ENCODE peak calls at places on chromosomes 3 and 15, in seven cellular contexts. T is heart left ventricle; U is GM23248; O is keratinocyte; P is endothelial cell of umbilical vein; H is hepatocyte; Y is CD4-positive, CD25-positive, alpha-beta regulatory T cell. C is an unnamed sample.

GRCh38 chr3:146163584-146163983 is 2.6 kb upstream of the PLOD2 start:
- DNase-seq in T (no peak), P (peak; percentile 75), H (no peak), O (peak; percentile 41), U (peak; percentile 89), Y (no peak), C (no peak)

GRCh38 chr3:169668081-169668956 is 4.8 kb upstream of the MECOM start:
- DNase-seq in P (peak; percentile 79), H (peak; percentile 62), U (peak; percentile 42), T (peak; percentile 29), O (no peak), Y (no peak), C (no peak)

GRCh38 chr3:5250467-5251195 is 63.1 kb downstream of the EDEM1 start:
- DNase-seq in T (no peak), U (peak; percentile 41), H (no peak), O (no peak), Y (no peak), P (no peak), C (no peak)

GRCh38 chr3:17320266-17320665 is 422.2 kb downstream of the TBC1D5 start:
- DNase-seq in H (no peak), O (no peak), U (peak; percentile 20), P (no peak), Y (no peak), T (no peak), C (no peak)

GRCh38 chr15:61654918-61655317 is 405.3 kb downstream of the VPS13C start:
- DNase-seq in H (peak; percentile 21), T (no peak), P (no peak), Y (no peak), U (no peak), O (no peak), C (no peak)

GRCh38 chr3:42663581-42664442 is 10.3 kb downstream of the ZBTB47 start:
- DNase-seq in Y (no peak), P (no peak), U (no peak), H (no peak), O (no peak), T (peak; percentile 20), C (no peak)

GRCh38 chr15:55268054-55268695 is 21.4 kb downstream of the RAB27A start:
- DNase-seq in Y (no peak), P (no peak), O (no peak), T (no peak), H (no peak), U (no peak), C (no peak)

GRCh38 chr3:10528046-10528445 is 22.7 kb upstream of the ATP2B2 start:
- DNase-seq in P (no peak), Y (no peak), O (no peak), U (no peak), T (peak; percentile 4), H (no peak), C (no peak)

GRCh38 chr15:57529748-57530147 is 62.0 kb upstream of the MYZAP start:
- DNase-seq in T (no peak), U (no peak), O (no peak), Y (no peak), H (no peak), P (no peak), C (no peak)

GRCh38 chr3:14416453-14416852 is 14.0 kb downstream of the SLC6A6 start:
- DNase-seq in Y (no peak), P (no peak), H (no peak), U (no peak), T (no peak), O (no peak), C (no peak)
- H3K27ac ChIP-seq in Y (no peak overlapping the region), P (no peak overlapping the region), H (no peak overlapping the region), U (no peak overlapping the region), T (no peak overlapping the region), O (no peak overlapping the region), C (no peak overlapping the region)

DNA sequence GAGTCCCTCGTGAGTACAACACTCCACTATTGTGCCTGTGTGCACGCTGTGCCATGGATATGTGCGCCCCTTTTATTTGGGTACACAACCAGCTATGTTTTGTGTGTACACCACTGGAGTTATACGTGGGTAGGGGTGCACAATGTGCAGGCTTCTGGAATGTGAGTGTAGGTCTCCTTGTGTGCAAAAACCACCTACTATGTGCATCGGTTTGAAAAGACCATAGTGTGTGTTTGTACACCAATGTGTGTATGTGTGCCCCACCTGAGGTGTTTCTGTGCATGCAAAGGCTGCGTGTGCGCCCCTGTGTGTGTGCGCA is 86.4 kb upstream of the ALDH1L1 start:
- DNase-seq in O (no peak), T (no peak), U (no peak), Y (no peak), H (no peak), P (no peak), C (no peak)
- H3K27ac ChIP-seq in O (no peak overlapping the region), T (peak overlapping the region; percentile 85), U (peak overlapping the region; percentile 78), Y (no peak overlapping the region), H (peak overlapping the region; percentile 82), P (no peak overlapping the region), C (peak overlapping the region; percentile 71)

DNA sequence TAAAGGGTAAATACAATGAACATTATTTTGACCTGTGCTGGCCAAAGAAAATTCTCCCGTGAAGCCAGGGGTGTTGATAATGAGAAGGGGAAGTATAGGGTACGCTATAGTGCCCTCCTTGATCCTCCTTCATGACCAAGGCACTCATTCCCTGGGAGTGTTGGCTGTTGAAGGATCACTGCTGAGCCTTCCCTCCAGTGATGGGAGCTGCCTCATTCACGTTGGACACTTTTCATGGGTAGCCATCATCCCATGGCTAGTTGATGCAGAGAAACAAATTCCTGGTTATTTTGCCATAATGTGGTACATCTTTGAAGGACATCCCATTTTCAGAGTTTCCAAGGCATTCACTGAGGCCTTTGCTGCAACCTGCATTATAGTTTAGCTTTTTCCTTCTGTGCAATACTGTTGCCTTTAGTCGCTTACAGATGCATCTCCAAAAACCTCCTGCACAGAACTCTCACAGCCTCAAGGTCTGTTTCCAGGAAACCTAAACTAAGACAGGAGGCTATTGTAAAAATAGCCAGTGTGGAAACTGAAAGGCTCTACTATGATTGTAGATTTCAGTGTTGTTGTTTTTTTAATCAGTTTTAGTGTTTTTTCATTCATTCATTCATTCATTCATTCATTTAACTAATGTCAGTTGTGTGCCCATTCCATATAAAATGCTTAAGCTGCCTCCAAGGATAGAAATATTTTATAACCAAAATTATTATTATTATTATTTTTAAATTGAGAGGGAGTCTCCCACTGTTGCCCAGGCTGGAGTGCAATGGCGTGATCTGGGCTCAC is 40.8 kb downstream of the TGFBR2 start:
- DNase-seq in H (no peak), O (no peak), Y (no peak), P (no peak), T (no peak), U (no peak), C (no peak)
- H3K27ac ChIP-seq in H (no peak overlapping the region), O (no peak overlapping the region), Y (no peak overlapping the region), P (no peak overlapping the region), T (no peak overlapping the region), U (peak overlapping the region; percentile 41), C (peak overlapping the region; percentile 31)

GRCh38 chr3:53122933-53123305 is 7.3 kb downstream of the RFT1 start:
- DNase-seq in T (no peak), P (no peak), U (no peak), Y (no peak), O (no peak), H (no peak), C (no peak)
- H3K27ac ChIP-seq in T (no peak overlapping the region), P (no peak overlapping the region), U (no peak overlapping the region), Y (no peak overlapping the region), O (no peak overlapping the region), H (no peak overlapping the region), C (no peak overlapping the region)

DNA sequence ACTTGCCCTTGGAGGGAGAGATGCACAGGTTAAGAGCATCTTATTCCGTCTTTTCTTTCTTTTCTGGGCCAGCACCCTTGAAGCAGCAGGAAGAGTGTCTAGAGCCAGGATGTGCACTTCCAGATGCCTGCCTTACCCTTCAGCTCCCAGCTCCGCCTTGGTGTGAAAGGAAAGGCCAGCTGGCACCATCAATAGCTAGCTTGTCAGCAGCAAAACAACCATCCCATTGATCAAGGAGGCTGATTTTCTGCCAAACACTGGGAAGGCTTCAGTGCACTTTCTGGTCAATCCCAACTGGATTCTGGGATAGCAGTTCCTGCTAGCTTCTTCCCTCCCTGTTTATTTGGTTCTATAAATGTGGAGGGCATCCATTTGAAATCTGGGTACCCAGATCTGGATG is 110.9 kb upstream of the GALNT15 start:
- DNase-seq in U (no peak), Y (no peak), O (no peak), H (no peak), T (no peak), P (no peak), C (peak; percentile 64)
- H3K27ac ChIP-seq in U (no peak overlapping the region), Y (no peak overlapping the region), O (no peak overlapping the region), H (no peak overlapping the region), T (no peak overlapping the region), P (no peak overlapping the region), C (peak overlapping the region; percentile 94)

DNA sequence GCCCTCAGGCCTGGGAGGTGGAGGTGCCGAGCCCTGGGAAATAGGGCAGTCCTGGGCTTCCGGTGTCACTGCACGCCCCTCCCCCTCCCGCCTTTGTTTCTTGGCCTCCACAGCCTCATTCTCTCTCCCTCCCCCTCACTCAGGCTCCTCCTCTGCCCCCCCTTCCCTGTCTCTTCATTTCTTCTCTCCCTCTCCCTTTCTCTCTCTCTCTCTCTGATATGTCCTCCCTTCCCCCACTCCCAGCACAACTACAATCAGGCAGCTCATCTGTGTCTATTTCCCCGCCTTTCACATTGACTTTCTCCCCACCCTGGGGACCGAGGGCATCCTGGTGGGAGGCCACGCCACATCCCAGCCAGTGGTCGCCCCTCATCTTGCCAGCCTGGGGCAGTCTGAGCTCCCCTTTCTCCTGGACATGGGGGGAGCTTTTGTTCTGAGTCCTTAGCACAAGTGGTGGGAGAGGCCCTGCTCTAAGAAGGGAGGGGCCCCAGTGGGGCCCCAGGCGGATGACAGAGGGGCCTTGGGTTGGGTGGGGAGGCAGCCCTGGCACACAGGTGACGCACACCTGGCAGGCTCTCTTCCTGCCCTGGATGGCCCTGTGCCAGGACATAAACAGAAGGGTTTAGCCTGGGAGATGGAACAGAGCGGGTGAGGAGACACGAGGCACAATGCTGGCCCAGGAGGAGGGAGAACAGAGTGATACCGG is 40.1 kb downstream of the IDH2 start:
- DNase-seq in U (no peak), H (peak; percentile 44), T (peak; percentile 69), Y (peak; percentile 41), P (no peak), O (peak; percentile 92), C (no peak)
- H3K27ac ChIP-seq in U (no peak overlapping the region), H (peak overlapping the region; percentile 65), T (peak overlapping the region; percentile 40), Y (peak overlapping the region; percentile 82), P (no peak overlapping the region), O (peak overlapping the region; percentile 92), C (peak overlapping the region; percentile 77)

GRCh38 chr3:8856031-8856430 is 86.6 kb upstream of the OXTR start:
- DNase-seq in H (no peak), T (no peak), Y (no peak), O (no peak), P (no peak), U (no peak), C (no peak)
- H3K27ac ChIP-seq in H (no peak overlapping the region), T (no peak overlapping the region), Y (no peak overlapping the region), O (no peak overlapping the region), P (no peak overlapping the region), U (no peak overlapping the region), C (no peak overlapping the region)

DNA sequence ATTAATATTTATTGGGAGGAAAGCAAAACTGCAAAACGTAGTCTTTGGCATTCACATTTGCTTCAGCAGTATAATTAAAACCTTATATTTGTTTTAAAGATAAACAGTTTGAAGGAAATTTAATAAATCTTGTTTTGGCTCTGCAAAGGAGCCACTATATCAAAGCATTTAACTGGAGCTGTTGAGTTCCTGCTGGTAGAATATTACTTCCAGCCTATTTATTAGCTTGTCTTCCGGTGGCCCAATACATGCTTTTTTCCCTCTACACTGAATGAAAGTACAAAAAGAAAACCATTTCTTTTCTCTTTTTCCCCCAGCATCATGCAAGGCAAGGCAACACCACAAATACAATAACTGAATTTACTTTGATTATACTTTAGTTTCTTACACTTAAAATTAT is 26.3 kb downstream of the SPTSSB start:
- DNase-seq in U (no peak), T (no peak), P (no peak), O (no peak), H (no peak), Y (no peak), C (no peak)
- H3K27ac ChIP-seq in U (no peak overlapping the region), T (no peak overlapping the region), P (no peak overlapping the region), O (no peak overlapping the region), H (no peak overlapping the region), Y (no peak overlapping the region), C (no peak overlapping the region)